ENCODE peak calls at places on chromosomes 2 and 18, in four cellular contexts. L is fibroblast of mammary gland, Z is mesendoderm, W is right cardiac atrium. E is an unnamed sample.

GRCh38 chr2:116413659-116414058 is 1400.8 kb upstream of the DDX18 start:
- DNase-seq in Z (no peak), W (no peak), L (no peak), E (no peak)

GRCh38 chr2:134337617-134338016 is 83.7 kb downstream of the MGAT5 start:
- DNase-seq in Z (no peak), L (no peak), W (no peak), E (no peak)

GRCh38 chr18:32303400-32303799 is 113.6 kb downstream of the MEP1B start:
- DNase-seq in Z (no peak), W (no peak), L (peak), E (no peak)

GRCh38 chr18:6054443-6054842 is 159.1 kb upstream of the TMEM200C start:
- DNase-seq in L (no peak), Z (peak), W (peak), E (no peak)

GRCh38 chr18:3983351-3983969 is 471.6 kb downstream of the DLGAP1 start:
- DNase-seq in Z (no peak), W (no peak), L (peak), E (no peak)

GRCh38 chr2:211086049-211086448 is 529.6 kb downstream of the CPS1 start:
- DNase-seq in W (no peak), L (no peak), Z (peak), E (no peak)

GRCh38 chr18:56831988-56832387 is 180.8 kb downstream of the WDR7 start:
- DNase-seq in W (peak), L (no peak), Z (peak), E (no peak)

GRCh38 chr2:208311321-208311720 is 45.3 kb downstream of the PIKFYVE start:
- DNase-seq in W (no peak), L (no peak), Z (no peak), E (no peak)

GRCh38 chr2:15599994-15600393 is 8.3 kb downstream of the DDX1 start:
- DNase-seq in L (no peak), Z (no peak), W (no peak), E (no peak)

GRCh38 chr2:215619022-215619958 is 183.4 kb upstream of the FN1 start:
- DNase-seq in L (peak), Z (peak), W (no peak), E (peak)

GRCh38 chr2:119230630-119231185 is 7.1 kb downstream of the STEAP3 start:
- DNase-seq in W (no peak), Z (no peak), L (peak), E (no peak)

GRCh38 chr18:52670903-52671302 is 330.9 kb downstream of the DCC start:
- DNase-seq in Z (peak), L (peak), W (no peak), E (no peak)

GRCh38 chr2:196453613-196454047 is 185.9 kb upstream of the CCDC150 start:
- DNase-seq in L (peak), Z (peak), W (no peak), E (peak)

GRCh38 chr2:171531291-171531690 is 9.0 kb downstream of the CYBRD1 start:
- DNase-seq in Z (no peak), W (no peak), L (peak), E (peak)

GRCh38 chr2:207254526-207255464 is 89.0 kb upstream of the KLF7 start:
- DNase-seq in Z (peak), W (no peak), L (peak), E (no peak)

GRCh38 chr18:70553961-70554325 is 265.1 kb downstream of the SOCS6 start:
- DNase-seq in W (no peak), Z (no peak), L (no peak), E (no peak)

GRCh38 chr2:63587814-63588384 is 378 bp downstream of the WDPCP start:
- DNase-seq in L (no peak), W (no peak), Z (no peak), E (no peak)

GRCh38 chr2:218785103-218785502 is 3.2 kb downstream of the CYP27A1 start:
- DNase-seq in W (no peak), L (no peak), Z (no peak), E (no peak)

GRCh38 chr2:2574401-2575184 is 243.5 kb upstream of the MYT1L start:
- DNase-seq in Z (no peak), L (no peak), W (no peak), E (no peak)

GRCh38 chr18:55334875-55335274 is 253.1 kb downstream of the TCF4 start:
- DNase-seq in W (peak), Z (no peak), L (no peak), E (peak)

GRCh38 chr2:34012728-34013302 is 413.7 kb upstream of the FAM98A start:
- DNase-seq in W (peak), Z (peak), L (peak), E (peak)

GRCh38 chr2:160719116-160719515 is 225.5 kb upstream of the RBMS1 start:
- DNase-seq in W (no peak), Z (peak), L (peak), E (no peak)

GRCh38 chr18:42078711-42079110 is 123.7 kb downstream of the PIK3C3 start:
- DNase-seq in Z (no peak), L (peak), W (no peak), E (no peak)

GRCh38 chr2:60528366-60528765 is 25.1 kb downstream of the BCL11A start:
- DNase-seq in L (no peak), Z (no peak), W (no peak), E (no peak)